ENCODE peak calls at places on chromosomes 11 and 22, in five cellular contexts. B is H1, F is SK-N-SH, Y is K562, C is GM12878. O is an unnamed sample.

GRCh38 chr11:93614111-93614784 is 47.2 kb upstream of the CEP295 start:
- DNase-seq in B (no peak), F (peak), Y (peak), C (no peak), O (no peak)

GRCh38 chr11:73330569-73331093 is 22.6 kb downstream of the ARHGEF17 start:
- DNase-seq in B (no peak), F (peak), Y (peak), C (no peak), O (no peak)

GRCh38 chr11:122772945-122773344 is 65.4 kb upstream of the CRTAM start:
- DNase-seq in B (no peak), F (no peak), Y (no peak), C (no peak), O (no peak)

GRCh38 chr11:34633990-34634725 is 13.3 kb downstream of the EHF start:
- DNase-seq in B (no peak), F (no peak), Y (no peak), C (no peak), O (peak)

GRCh38 chr11:96341237-96342130 is 1.5 kb downstream of the MAML2 start:
- DNase-seq in B (peak), F (peak), Y (peak), C (no peak), O (no peak)

GRCh38 chr11:108302121-108302785 is 79.4 kb downstream of the ATM start:
- DNase-seq in B (no peak), F (no peak), Y (no peak), C (no peak), O (peak)

GRCh38 chr22:30315962-30316576 is 10.7 kb downstream of the TBC1D10A start:
- DNase-seq in B (no peak), F (no peak), Y (no peak), C (no peak), O (no peak)

GRCh38 chr11:121932646-121933185 is 183.3 kb downstream of the BLID start:
- DNase-seq in B (no peak), F (no peak), Y (no peak), C (no peak), O (no peak)

GRCh38 chr11:124676386-124676785 is 2.7 kb downstream of the SPA17 start:
- DNase-seq in B (no peak), F (no peak), Y (no peak), C (no peak), O (no peak)

GRCh38 chr22:50731811-50732624 is 6.0 kb upstream of the ACR start:
- DNase-seq in B (peak), F (peak), Y (peak), C (no peak), O (peak)

GRCh38 chr11:12693485-12694181 is 19.4 kb downstream of the TEAD1 start:
- DNase-seq in B (no peak), F (peak), Y (no peak), C (no peak), O (peak)
- TF ChIP-seq POLR2AphosphoS5 in B (no peak), F (peak), Y (no peak), C (no peak), O (no peak)

GRCh38 chr11:6473481-6474422 is at the start of gene TRIM3:
- DNase-seq in B (peak), F (peak), Y (peak), C (no peak), O (peak)
- H3K27ac ChIP-seq in B (no peak), F (peak), Y (peak), C (no peak), O (no peak)

DNA sequence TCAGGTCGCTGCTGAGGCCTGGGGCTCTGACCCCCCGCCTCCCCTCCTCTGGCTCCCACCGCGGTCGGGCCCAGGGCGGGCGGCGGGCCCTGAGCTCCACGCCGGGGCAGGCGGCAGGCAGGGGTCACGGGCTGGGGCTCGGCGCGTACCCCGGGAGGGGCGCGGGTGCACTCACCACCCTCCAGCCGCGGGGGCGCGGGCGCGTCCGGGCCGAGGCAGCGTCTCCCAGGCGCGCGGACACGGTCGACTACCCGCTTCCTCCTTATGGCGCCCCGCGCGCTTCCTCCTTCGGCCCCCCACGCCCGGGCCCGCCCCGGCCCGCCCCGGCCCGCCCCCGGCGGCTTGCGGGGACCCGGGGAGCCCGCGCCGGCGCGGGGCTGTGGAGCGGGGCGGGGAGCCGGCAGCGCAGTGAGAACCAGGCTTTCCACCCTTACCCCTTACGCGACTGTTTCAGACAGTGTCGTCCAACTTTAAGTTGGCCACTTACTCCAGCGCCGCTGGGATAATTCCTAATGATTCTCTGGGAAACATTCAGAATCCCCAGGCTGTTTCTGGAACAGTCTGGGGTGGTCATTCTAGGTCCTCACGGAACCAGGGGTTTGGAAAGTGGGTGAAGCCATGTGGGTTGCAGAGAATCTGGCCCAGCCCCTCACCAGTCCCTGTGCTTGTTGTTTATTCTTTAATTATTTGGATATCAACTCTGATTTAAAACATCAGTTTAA is at the start of gene BID:
- DNase-seq in B (no peak), F (peak), Y (peak), C (no peak), O (no peak)
- TF ChIP-seq GABPA in B (no peak), F (no peak), Y (peak), C (no peak), O (no peak)

DNA sequence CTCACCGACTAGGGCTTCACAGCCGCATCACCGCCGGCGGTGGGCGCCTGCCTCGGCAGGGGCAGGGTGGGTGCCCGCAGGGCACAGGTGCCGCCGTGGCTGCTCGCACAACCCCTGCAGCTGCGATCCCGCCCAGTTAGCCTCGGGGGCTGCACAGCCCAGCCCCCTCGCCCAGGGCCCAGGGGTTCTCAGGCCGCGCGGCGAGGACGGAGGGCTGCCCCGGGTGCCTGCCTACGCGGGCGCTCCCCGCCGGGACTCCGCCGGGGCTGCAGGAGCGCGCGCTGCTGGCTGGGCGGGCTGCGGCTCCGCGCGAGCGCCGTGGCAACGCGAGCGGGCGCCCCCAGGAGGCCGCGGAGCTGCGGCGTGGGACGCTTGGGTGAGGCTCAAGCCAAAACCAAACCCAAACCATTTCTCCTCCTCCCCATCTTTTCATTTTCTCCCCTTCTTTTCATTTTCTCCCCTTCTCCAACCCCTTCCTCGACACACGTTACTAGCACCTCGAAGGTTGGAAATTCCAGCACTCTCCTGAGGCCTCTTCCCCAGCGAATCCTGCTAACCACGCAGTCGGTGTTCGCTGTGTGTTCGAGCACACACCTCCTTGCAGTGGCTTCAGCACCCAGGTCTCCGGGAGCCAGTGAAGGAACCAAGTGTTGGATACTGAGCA is at the start of gene MICAL3:
- DNase-seq in B (peak), F (peak), Y (peak), C (no peak), O (peak)
- TF ChIP-seq POLR2AphosphoS5 in B (no peak), F (no peak), Y (no peak), C (no peak), O (no peak)

DNA sequence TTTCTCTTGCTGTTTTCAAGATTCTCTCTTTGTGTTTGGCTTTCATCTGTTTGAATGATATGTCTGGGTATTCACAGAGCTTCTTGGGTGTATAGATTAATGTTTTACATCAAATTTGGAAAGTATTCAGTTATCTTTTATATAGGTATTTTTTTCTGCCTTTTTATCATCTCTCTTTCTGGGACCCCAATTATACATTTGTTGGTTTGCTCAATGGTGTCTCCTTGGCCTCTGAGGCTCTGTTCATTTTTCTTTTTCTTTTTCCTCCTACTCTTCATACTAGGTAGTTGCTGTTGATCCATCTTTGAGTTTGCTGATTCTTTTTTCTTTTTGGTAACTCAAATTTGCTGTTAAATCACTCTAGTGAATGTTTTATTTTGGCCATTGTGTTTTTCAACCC is 14.3 kb downstream of the PLAAT5 start:
- DNase-seq in B (no peak), F (no peak), Y (no peak), C (no peak), O (no peak)
- H3K27ac ChIP-seq in B (no peak), F (no peak), Y (no peak), C (no peak), O (no peak)

GRCh38 chr11:113114452-113115027 is 153.3 kb downstream of the NCAM1 start:
- DNase-seq in B (peak), F (peak), Y (peak), C (no peak), O (peak)
- TF ChIP-seq GABPA in B (no peak), F (no peak), Y (no peak), C (no peak), O (no peak)